ENCODE peak calls at places on chromosome 16, in four cellular contexts. D, B, W and O are unnamed samples.

GRCh38 chr16:68015681-68016080 is at the start of gene DPEP2NB:
- DNase-seq in W (no peak), D (no peak), B (no peak), O (no peak)

GRCh38 chr16:57977418-57978069 is 6.6 kb upstream of the CNGB1 start:
- DNase-seq in W (no peak), B (peak), D (no peak), O (no peak)

GRCh38 chr16:70674221-70675014 is 11.4 kb downstream of the MTSS2 start:
- DNase-seq in B (no peak), D (no peak), W (no peak), O (no peak)

GRCh38 chr16:62149646-62150045 is 113.4 kb upstream of the CDH8 start:
- DNase-seq in B (no peak), D (no peak), W (no peak), O (no peak)

GRCh38 chr16:67279296-67280089 is at the start of gene PLEKHG4:
- DNase-seq in D (peak), B (peak), W (peak), O (peak)

GRCh38 chr16:20874088-20874581 is 26.0 kb downstream of the DCUN1D3 start:
- DNase-seq in D (no peak), W (no peak), B (no peak), O (no peak)

GRCh38 chr16:11016993-11017392 is 72.6 kb downstream of the CLEC16A start:
- DNase-seq in W (no peak), B (no peak), D (peak), O (no peak)

GRCh38 chr16:7449808-7450207 is 117.2 kb downstream of the RBFOX1 start:
- DNase-seq in W (no peak), D (no peak), B (no peak), O (no peak)

GRCh38 chr16:3759736-3760135 is 42.4 kb upstream of the TRAP1 start:
- DNase-seq in D (no peak), W (no peak), B (no peak), O (no peak)

GRCh38 chr16:4273858-4274291 is 1.1 kb upstream of the TFAP4 start:
- DNase-seq in B (peak), W (no peak), D (peak), O (peak)

GRCh38 chr16:280552-280951 is at the start of gene ARHGDIG:
- DNase-seq in D (no peak), B (no peak), W (no peak), O (no peak)

GRCh38 chr16:66717112-66717675 is 20.7 kb upstream of the CMTM4 start:
- DNase-seq in W (no peak), B (no peak), D (no peak), O (peak)

GRCh38 chr16:70653406-70653805 is 7.0 kb downstream of the IL34 start:
- DNase-seq in D (no peak), W (no peak), B (no peak), O (no peak)

GRCh38 chr16:41439-42068 is 11.9 kb downstream of the POLR3K start:
- DNase-seq in W (no peak), B (no peak), D (no peak), O (no peak)

GRCh38 chr16:55672471-55672870 is 16.7 kb downstream of the SLC6A2 start:
- DNase-seq in B (no peak), W (peak), D (no peak), O (no peak)

GRCh38 chr16:10862432-10862831 is 14.6 kb upstream of the CIITA start:
- DNase-seq in B (peak), W (no peak), D (no peak), O (no peak)

GRCh38 chr16:3519581-3519980 is 18.8 kb downstream of the CLUAP1 start:
- DNase-seq in D (no peak), B (no peak), W (no peak), O (no peak)

GRCh38 chr16:78448658-78449327 is 349.3 kb downstream of the WWOX start:
- DNase-seq in W (no peak), D (no peak), B (no peak), O (no peak)

GRCh38 chr16:49116873-49117272 is 164.8 kb downstream of the CBLN1 start:
- DNase-seq in B (no peak), D (no peak), W (no peak), O (no peak)

GRCh38 chr16:88357306-88358032 is 25.3 kb upstream of the ZNF469 start:
- DNase-seq in D (no peak), B (no peak), W (no peak), O (no peak)

GRCh38 chr16:2035431-2036199 is 8.9 kb downstream of the NHERF2 start:
- DNase-seq in W (peak), B (no peak), D (no peak), O (no peak)

GRCh38 chr16:80816372-80816771 is 12.0 kb upstream of the CDYL2 start:
- DNase-seq in B (no peak), D (no peak), W (no peak), O (no peak)

GRCh38 chr16:1494129-1494640 is 1.0 kb downstream of the TELO2 start:
- DNase-seq in W (no peak), B (no peak), D (no peak), O (peak)

GRCh38 chr16:88658714-88659113 is 4.2 kb downstream of the MVD start:
- DNase-seq in W (no peak), B (no peak), D (no peak), O (no peak)

GRCh38 chr16:31084584-31085298 is 4.0 kb downstream of the PRSS53 start:
- DNase-seq in D (no peak), W (no peak), B (no peak), O (no peak)

GRCh38 chr16:47072158-47072557 is 71.6 kb downstream of the NETO2 start:
- DNase-seq in D (no peak), B (no peak), W (no peak), O (no peak)

GRCh38 chr16:12763517-12763916 is 40.2 kb downstream of the CPPED1 start:
- DNase-seq in B (no peak), W (no peak), D (no peak), O (no peak)

GRCh38 chr16:66705790-66706505 is 9.4 kb upstream of the CMTM4 start:
- DNase-seq in D (no peak), B (no peak), W (peak), O (no peak)

GRCh38 chr16:66588981-66589713 is 9.9 kb downstream of the CMTM2 start:
- DNase-seq in B (peak), D (peak), W (no peak), O (peak)

GRCh38 chr16:19842758-19843157 is 41.9 kb downstream of the GPRC5B start:
- DNase-seq in D (no peak), W (no peak), B (no peak), O (no peak)

GRCh38 chr16:47887496-47887895 is 268.3 kb downstream of the ABCC12 start:
- DNase-seq in W (no peak), D (no peak), B (no peak), O (no peak)